ENCODE peak calls at places on chromosomes 7 and 10, in nine cellular contexts. X, H, I, S, K, J, P, Z and Y are unnamed samples.

GRCh38 chr7:20865684-20866083 is 79.0 kb upstream of the SP8 start:
- DNase-seq in P (no peak), K (no peak), J (no peak), I (no peak), Z (no peak), H (no peak), S (no peak), X (no peak), Y (no peak)

GRCh38 chr10:119020627-119020946 is 8.9 kb upstream of the NANOS1 start:
- DNase-seq in H (no peak), X (no peak), K (no peak), S (no peak), P (no peak), I (peak; percentile 52), Z (no peak), J (no peak), Y (no peak)

GRCh38 chr7:51451751-51452465 is 135.3 kb upstream of the COBL start:
- DNase-seq in J (no peak), H (no peak), S (no peak), Z (no peak), K (no peak), I (no peak), X (no peak), P (no peak), Y (peak; percentile 39)

GRCh38 chr7:151460474-151460855 is 20.5 kb upstream of the CRYGN start:
- DNase-seq in H (no peak), P (no peak), K (no peak), I (no peak), S (no peak), X (no peak), Z (no peak), J (no peak), Y (no peak)

GRCh38 chr7:124085168-124085567 is 52.3 kb upstream of the TMEM229A start:
- DNase-seq in J (no peak), S (peak; percentile 96), K (no peak), H (no peak), P (no peak), X (no peak), Z (no peak), I (peak; percentile 44), Y (peak; percentile 76)

GRCh38 chr7:150375662-150376521 is 3.2 kb upstream of the ZNF775 start:
- DNase-seq in K (no peak), I (no peak), H (peak; percentile 5), J (no peak), P (peak; percentile 70), X (no peak), S (no peak), Z (no peak), Y (no peak)

GRCh38 chr7:100753750-100754149 is 20.4 kb downstream of the ZAN start:
- DNase-seq in S (peak; percentile 11), K (no peak), I (no peak), X (peak; percentile 52), J (no peak), P (no peak), Z (no peak), H (no peak), Y (no peak)

GRCh38 chr7:28853150-28853549 is 105.0 kb downstream of the TRIL start:
- DNase-seq in H (peak; percentile 15), K (no peak), P (no peak), S (peak; percentile 10), J (no peak), I (no peak), Z (no peak), X (no peak), Y (no peak)

GRCh38 chr7:105719395-105719794 is 138.1 kb upstream of the EFCAB10 start:
- DNase-seq in J (no peak), S (no peak), H (peak; percentile 42), Z (no peak), P (no peak), X (no peak), K (no peak), I (no peak), Y (no peak)

GRCh38 chr10:69382382-69383117 is 34.2 kb downstream of the TACR2 start:
- DNase-seq in P (no peak), S (peak; percentile 84), H (no peak), I (peak; percentile 91), J (no peak), X (no peak), K (no peak), Z (no peak), Y (no peak)

DNA sequence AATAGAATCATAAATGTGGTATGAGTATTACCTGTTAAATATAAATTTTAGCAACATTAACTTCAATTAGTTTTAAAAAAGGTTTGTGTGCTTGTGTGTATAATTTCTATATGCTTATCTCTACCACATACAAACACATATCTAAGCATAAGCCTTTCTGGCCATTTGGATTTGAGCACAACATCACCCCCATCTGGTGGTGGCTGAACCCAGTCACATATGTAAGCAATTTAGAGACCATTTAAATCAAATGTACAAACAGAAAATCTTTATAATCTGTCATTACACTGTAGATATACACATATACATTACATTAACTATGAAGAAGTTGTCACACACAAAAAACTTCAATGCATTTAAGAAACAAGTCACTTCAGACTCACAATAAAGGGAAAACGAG is 31.7 kb downstream of the GPR22 start:
- DNase-seq in H (peak; percentile 69), P (peak; percentile 52), I (peak; percentile 65), K (peak; percentile 26), Z (no peak), X (no peak), S (peak; percentile 48), J (peak; percentile 53), Y (peak; percentile 9)
- TF ChIP-seq CTCF in H (peak; percentile 57), P (peak; percentile 24), I (peak; percentile 29), K (peak; percentile 31), Z (no peak), X (peak; percentile 35), S (peak; percentile 50), J (peak; percentile 47), Y (no peak)

GRCh38 chr10:12195603-12196506 is at the start of the genes CDC123 and NUDT5:
- DNase-seq in K (peak; percentile 82), Z (peak; percentile 75), I (peak; percentile 84), P (peak; percentile 92), J (peak; percentile 91), H (peak; percentile 88), X (peak; percentile 59), S (peak; percentile 91), Y (peak; percentile 86)
- TF ChIP-seq CTCF in K (no peak), Z (no peak), I (no peak), P (no peak), J (peak; percentile 8), H (no peak), X (no peak), S (no peak), Y (no peak)

GRCh38 chr10:44463511-44464121 is 78.7 kb upstream of the CXCL12 start:
- DNase-seq in J (no peak), Z (no peak), X (peak; percentile 54), I (no peak), K (no peak), P (no peak), S (peak; percentile 38), H (no peak), Y (no peak)

GRCh38 chr10:44466236-44466635 is 81.3 kb upstream of the CXCL12 start:
- DNase-seq in J (no peak), H (no peak), X (no peak), P (no peak), Z (no peak), I (no peak), K (no peak), S (peak; percentile 43), Y (no peak)

GRCh38 chr10:44464503-44464902 is 79.6 kb upstream of the CXCL12 start:
- DNase-seq in P (no peak), H (no peak), I (no peak), X (no peak), S (no peak), J (no peak), Z (no peak), K (no peak), Y (no peak)

GRCh38 chr10:44467090-44467489 is 82.2 kb upstream of the CXCL12 start:
- DNase-seq in K (no peak), X (no peak), P (no peak), H (no peak), S (no peak), Z (no peak), I (no peak), J (no peak), Y (no peak)

GRCh38 chr10:44465430-44466115 is 80.7 kb upstream of the CXCL12 start:
- DNase-seq in X (no peak), I (no peak), J (no peak), S (no peak), H (no peak), Z (no peak), K (no peak), P (no peak), Y (no peak)
- TF ChIP-seq CTCF in X (no peak), I (no peak), J (no peak), S (no peak), H (no peak), Z (no peak), K (no peak), P (no peak), Y (no peak)

DNA sequence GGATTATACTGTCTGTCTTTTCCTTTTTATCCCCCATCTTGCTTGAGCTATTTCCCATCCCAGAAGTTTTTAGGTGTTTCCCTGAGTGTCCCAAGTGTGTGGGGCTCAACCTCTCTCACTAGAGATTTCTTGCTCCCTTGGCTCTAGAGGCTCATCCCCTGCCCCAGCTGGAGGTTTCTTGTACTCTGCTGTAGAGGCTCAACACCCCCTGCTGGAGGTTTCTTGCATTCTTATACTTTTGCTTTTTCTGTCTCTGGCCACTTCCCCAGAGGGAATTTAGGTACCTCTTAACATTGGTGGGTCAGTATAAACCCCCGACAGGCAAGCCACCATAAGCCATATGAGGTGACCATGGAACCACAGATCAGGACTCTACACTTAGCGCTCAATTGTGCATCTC is 114.2 kb upstream of the FAM3C start:
- DNase-seq in X (no peak), J (no peak), I (no peak), S (no peak), P (no peak), K (no peak), Z (no peak), H (peak; percentile 20), Y (no peak)
- TF ChIP-seq CTCF in X (no peak), J (no peak), I (no peak), S (no peak), P (no peak), K (no peak), Z (no peak), H (peak; percentile 8), Y (no peak)

GRCh38 chr7:133230591-133231194 is 22.2 kb upstream of the EXOC4 start:
- DNase-seq in Z (peak; percentile 53), J (peak; percentile 66), P (peak; percentile 61), K (peak; percentile 39), H (peak; percentile 75), S (peak; percentile 72), X (peak; percentile 22), I (peak; percentile 58), Y (peak; percentile 61)
- TF ChIP-seq CTCF in Z (peak; percentile 81), J (peak; percentile 77), P (peak; percentile 68), K (peak; percentile 41), H (peak; percentile 89), S (peak; percentile 78), X (peak; percentile 71), I (peak; percentile 60), Y (peak; percentile 38)